ENCODE peak calls at places on chromosomes 6 and 20, in six cellular contexts. One of them, this sample, is unnamed. For H3K4me1, the result is how much of the 10 kb centered on the place peaks cover.

GRCh38 chr6:15621203-15622044 is 41.4 kb downstream of the DTNBP1 start:
- DNase-seq in H1: no peak
- DNase-seq in IMR-90: peak
- DNase-seq in H9: peak
- DNase-seq in mesenchymal stem cell: peak
- DNase-seq in trophoblast cell: peak
- DNase-seq in this sample: peak

GRCh38 chr6:13453172-13453552 is 34.2 kb downstream of the GFOD1 start:
- DNase-seq in mesenchymal stem cell: no peak
- DNase-seq in IMR-90: no peak
- DNase-seq in H1: no peak
- DNase-seq in H9: no peak
- DNase-seq in trophoblast cell: no peak
- DNase-seq in this sample: no peak

GRCh38 chr20:37202267-37202943 is 23.1 kb upstream of the MROH8 start:
- DNase-seq in H1: no peak
- DNase-seq in H9: no peak
- DNase-seq in mesenchymal stem cell: peak
- DNase-seq in trophoblast cell: peak
- DNase-seq in IMR-90: peak
- DNase-seq in this sample: no peak

GRCh38 chr6:145380186-145380585 is 355.1 kb downstream of the EPM2A start:
- DNase-seq in H1: no peak
- DNase-seq in IMR-90: no peak
- DNase-seq in mesenchymal stem cell: no peak
- DNase-seq in trophoblast cell: no peak
- DNase-seq in H9: no peak
- DNase-seq in this sample: no peak

GRCh38 chr6:124962617-124963415 is 579 bp downstream of the RNF217 start:
- DNase-seq in mesenchymal stem cell: peak
- DNase-seq in IMR-90: peak
- DNase-seq in trophoblast cell: peak
- DNase-seq in H9: peak
- DNase-seq in H1: peak
- DNase-seq in this sample: no peak

GRCh38 chr6:16978686-16979085 is 123.2 kb upstream of the STMND1 start:
- DNase-seq in H9: no peak
- DNase-seq in trophoblast cell: no peak
- DNase-seq in mesenchymal stem cell: no peak
- DNase-seq in IMR-90: no peak
- DNase-seq in H1: no peak
- DNase-seq in this sample: no peak

GRCh38 chr6:170212051-170212756 is 78.7 kb downstream of the DLL1 start:
- DNase-seq in mesenchymal stem cell: no peak
- DNase-seq in H9: peak
- DNase-seq in trophoblast cell: no peak
- DNase-seq in H1: no peak
- DNase-seq in IMR-90: no peak
- DNase-seq in this sample: no peak

GRCh38 chr20:1637755-1638154 is 17.9 kb upstream of the SIRPB1 start:
- DNase-seq in H9: no peak
- DNase-seq in IMR-90: no peak
- DNase-seq in trophoblast cell: no peak
- DNase-seq in mesenchymal stem cell: no peak
- DNase-seq in H1: no peak
- DNase-seq in this sample: no peak

GRCh38 chr6:92828786-92829185 is 590.6 kb downstream of the EPHA7 start:
- DNase-seq in trophoblast cell: no peak
- DNase-seq in H9: no peak
- DNase-seq in H1: no peak
- DNase-seq in IMR-90: no peak
- DNase-seq in mesenchymal stem cell: no peak
- DNase-seq in this sample: no peak

GRCh38 chr6:15395087-15395486 is 149.2 kb downstream of the JARID2 start:
- DNase-seq in IMR-90: no peak
- DNase-seq in mesenchymal stem cell: no peak
- DNase-seq in H1: no peak
- DNase-seq in H9: no peak
- DNase-seq in trophoblast cell: no peak
- DNase-seq in this sample: no peak

GRCh38 chr6:93407186-93407585 is 12.2 kb downstream of the EPHA7 start:
- DNase-seq in H1: no peak
- DNase-seq in trophoblast cell: no peak
- DNase-seq in IMR-90: no peak
- DNase-seq in H9: no peak
- DNase-seq in mesenchymal stem cell: peak
- DNase-seq in this sample: no peak

GRCh38 chr6:169852504-169853195 is 101.2 kb downstream of the ERMARD start:
- DNase-seq in mesenchymal stem cell: no peak
- DNase-seq in IMR-90: no peak
- DNase-seq in H9: no peak
- DNase-seq in H1: peak
- DNase-seq in trophoblast cell: no peak
- DNase-seq in this sample: no peak

GRCh38 chr20:51335329-51335841 is 207.1 kb downstream of the NFATC2 start:
- DNase-seq in H1: no peak
- DNase-seq in mesenchymal stem cell: peak
- DNase-seq in H9: no peak
- DNase-seq in IMR-90: peak
- DNase-seq in trophoblast cell: peak
- DNase-seq in this sample: no peak

GRCh38 chr6:36598326-36598725 is 4.2 kb downstream of the SRSF3 start:
- DNase-seq in H1: no peak
- DNase-seq in trophoblast cell: no peak
- DNase-seq in mesenchymal stem cell: no peak
- DNase-seq in IMR-90: no peak
- DNase-seq in H9: no peak
- DNase-seq in this sample: no peak

GRCh38 chr20:57220187-57221165 is 46.0 kb downstream of the BMP7 start:
- DNase-seq in H1: no peak
- DNase-seq in H9: no peak
- DNase-seq in IMR-90: no peak
- DNase-seq in mesenchymal stem cell: no peak
- DNase-seq in trophoblast cell: peak
- DNase-seq in this sample: no peak

GRCh38 chr6:29112135-29112534 is 4.3 kb downstream of the OR2J3 start:
- DNase-seq in H9: peak
- DNase-seq in mesenchymal stem cell: no peak
- DNase-seq in IMR-90: no peak
- DNase-seq in trophoblast cell: no peak
- DNase-seq in H1: no peak
- DNase-seq in this sample: no peak

GRCh38 chr6:158853872-158854213 is 34.7 kb upstream of the EZR start:
- DNase-seq in H9: no peak
- DNase-seq in IMR-90: no peak
- DNase-seq in mesenchymal stem cell: peak
- DNase-seq in trophoblast cell: no peak
- DNase-seq in H1: no peak
- DNase-seq in this sample: no peak
- H3K18ac ChIP-seq in H9: peak
- H3K18ac ChIP-seq in IMR-90: peak
- H3K18ac ChIP-seq in mesenchymal stem cell: peak
- H3K18ac ChIP-seq in trophoblast cell: peak
- H3K18ac ChIP-seq in H1: peak
- H3K18ac ChIP-seq in this sample: no peak

GRCh38 chr6:48111143-48111506 is at the start of gene PTCHD4:
- DNase-seq in trophoblast cell: peak
- DNase-seq in H9: peak
- DNase-seq in IMR-90: peak
- DNase-seq in H1: no peak
- DNase-seq in mesenchymal stem cell: peak
- DNase-seq in this sample: no peak
- H2AFZ ChIP-seq in trophoblast cell: peak
- H2AFZ ChIP-seq in H9: peak
- H2AFZ ChIP-seq in IMR-90: peak
- H2AFZ ChIP-seq in H1: peak
- H2AFZ ChIP-seq in mesenchymal stem cell: no peak
- H2AFZ ChIP-seq in this sample: peak

GRCh38 chr20:62799036-62799435 is 2.8 kb downstream of the MRGBP start:
- DNase-seq in IMR-90: no peak
- DNase-seq in H9: no peak
- DNase-seq in trophoblast cell: no peak
- DNase-seq in mesenchymal stem cell: no peak
- DNase-seq in H1: no peak
- DNase-seq in this sample: no peak

GRCh38 chr20:62799873-62800272 is 3.6 kb downstream of the MRGBP start:
- DNase-seq in mesenchymal stem cell: no peak
- DNase-seq in H1: no peak
- DNase-seq in H9: no peak
- DNase-seq in trophoblast cell: no peak
- DNase-seq in IMR-90: no peak
- DNase-seq in this sample: no peak

GRCh38 chr20:62799459-62799858 is 3.2 kb downstream of the MRGBP start:
- DNase-seq in H1: no peak
- DNase-seq in mesenchymal stem cell: no peak
- DNase-seq in IMR-90: no peak
- DNase-seq in H9: no peak
- DNase-seq in trophoblast cell: no peak
- DNase-seq in this sample: no peak

GRCh38 chr20:62796699-62797491 is 622 bp downstream of the MRGBP start:
- DNase-seq in mesenchymal stem cell: no peak
- DNase-seq in H1: no peak
- DNase-seq in H9: no peak
- DNase-seq in IMR-90: no peak
- DNase-seq in trophoblast cell: no peak
- DNase-seq in this sample: no peak

GRCh38 chr20:62797671-62798532 is 1.6 kb downstream of the MRGBP start:
- DNase-seq in mesenchymal stem cell: no peak
- DNase-seq in H9: no peak
- DNase-seq in IMR-90: no peak
- DNase-seq in H1: no peak
- DNase-seq in trophoblast cell: no peak
- DNase-seq in this sample: no peak
- H3K4me1 ChIP-seq in mesenchymal stem cell: under half
- H3K4me1 ChIP-seq in H9: under half
- H3K4me1 ChIP-seq in IMR-90: under half
- H3K4me1 ChIP-seq in H1: under half
- H3K4me1 ChIP-seq in trophoblast cell: under half
- H3K4me1 ChIP-seq in this sample: under half

GRCh38 chr6:149234051-149234962 is 83.2 kb upstream of the TAB2 start:
- DNase-seq in H9: no peak
- DNase-seq in IMR-90: peak
- DNase-seq in mesenchymal stem cell: peak
- DNase-seq in H1: no peak
- DNase-seq in trophoblast cell: no peak
- DNase-seq in this sample: no peak
- H3K18ac ChIP-seq in H9: no peak
- H3K18ac ChIP-seq in IMR-90: peak
- H3K18ac ChIP-seq in mesenchymal stem cell: peak
- H3K18ac ChIP-seq in H1: no peak
- H3K18ac ChIP-seq in trophoblast cell: no peak
- H3K18ac ChIP-seq in this sample: no peak

DNA sequence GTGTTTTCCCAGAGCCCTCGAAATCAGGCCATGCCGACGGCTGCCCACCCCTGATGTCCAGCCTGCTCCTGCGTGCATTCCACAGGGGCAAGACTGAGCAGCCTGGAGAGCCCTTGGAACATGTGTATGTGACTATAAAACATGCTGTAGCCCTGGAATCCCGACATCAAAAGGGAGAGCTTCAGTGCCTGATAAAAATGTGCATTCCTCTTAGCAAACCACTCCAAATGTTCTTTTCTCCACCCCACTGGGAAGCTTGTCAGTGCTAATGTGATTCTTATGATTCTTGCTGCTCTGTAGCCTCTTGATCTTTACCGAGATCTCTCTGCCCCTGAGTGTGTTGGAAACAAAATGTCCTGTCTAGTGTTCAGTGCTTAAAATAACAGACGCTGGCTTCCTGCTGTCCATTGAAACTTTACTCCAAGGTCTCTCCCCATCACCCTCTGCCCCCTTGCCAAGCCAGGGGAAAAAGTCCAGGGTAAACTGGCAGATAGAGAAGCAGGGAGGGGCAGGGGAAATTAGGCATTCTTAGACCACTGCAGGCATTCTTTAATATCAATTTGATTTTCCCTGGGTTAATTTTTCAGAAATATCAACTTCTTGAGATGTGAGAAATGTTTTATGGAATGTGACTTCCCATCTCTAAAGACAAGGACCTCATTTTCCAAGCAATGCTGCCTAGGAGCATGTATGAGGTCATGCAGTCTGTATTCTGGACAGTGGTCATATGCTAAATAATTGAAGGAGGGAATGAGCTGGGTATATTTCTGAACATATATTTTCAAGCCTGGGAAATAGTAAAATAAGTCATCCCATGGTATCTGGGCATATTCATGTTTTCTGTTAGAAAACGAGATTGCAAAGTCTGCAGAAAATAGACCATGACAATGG is 73.8 kb upstream of the ISM1 start:
- DNase-seq in mesenchymal stem cell: no peak
- DNase-seq in H9: no peak
- DNase-seq in H1: no peak
- DNase-seq in IMR-90: no peak
- DNase-seq in trophoblast cell: no peak
- DNase-seq in this sample: no peak
- H2AFZ ChIP-seq in mesenchymal stem cell: no peak
- H2AFZ ChIP-seq in H9: no peak
- H2AFZ ChIP-seq in H1: no peak
- H2AFZ ChIP-seq in IMR-90: no peak
- H2AFZ ChIP-seq in trophoblast cell: no peak
- H2AFZ ChIP-seq in this sample: peak

GRCh38 chr6:108621117-108621516 is 60.4 kb downstream of the FOXO3 start:
- DNase-seq in H1: no peak
- DNase-seq in trophoblast cell: peak
- DNase-seq in IMR-90: peak
- DNase-seq in H9: no peak
- DNase-seq in mesenchymal stem cell: peak
- DNase-seq in this sample: no peak
- H3K4me1 ChIP-seq in H1: under half
- H3K4me1 ChIP-seq in trophoblast cell: under half
- H3K4me1 ChIP-seq in IMR-90: under half
- H3K4me1 ChIP-seq in H9: under half
- H3K4me1 ChIP-seq in mesenchymal stem cell: under half
- H3K4me1 ChIP-seq in this sample: under half

GRCh38 chr6:157831424-157832249 is 8.6 kb downstream of the SNX9 start:
- DNase-seq in trophoblast cell: no peak
- DNase-seq in H1: no peak
- DNase-seq in H9: peak
- DNase-seq in IMR-90: no peak
- DNase-seq in mesenchymal stem cell: no peak
- DNase-seq in this sample: no peak
- H3K18ac ChIP-seq in trophoblast cell: no peak
- H3K18ac ChIP-seq in H1: peak
- H3K18ac ChIP-seq in H9: no peak
- H3K18ac ChIP-seq in IMR-90: no peak
- H3K18ac ChIP-seq in mesenchymal stem cell: no peak
- H3K18ac ChIP-seq in this sample: no peak

This sample was measured in neuronal stem cell.